ENCODE peak calls at places on chromosomes 5 and 9, in six cellular contexts. T is SK-N-SH; I is cardiac muscle cell; F is tibial nerve; M is CD8-positive, alpha-beta T cell; E is PC-3. J is an unnamed sample.

GRCh38 chr9:10612649-10613398 is at the start of gene PTPRD:
- DNase-seq in I (peak; percentile 67), M (no peak), E (peak; percentile 77), T (peak; percentile 78), F (no peak), J (peak; percentile 87)

GRCh38 chr5:62314431-62314830 is 8.4 kb downstream of the KIF2A start:
- DNase-seq in I (no peak), E (no peak), T (no peak), M (no peak), F (no peak), J (no peak)

GRCh38 chr5:93154551-93154950 is 426.5 kb downstream of the NR2F1-AS1 start:
- DNase-seq in T (no peak), E (no peak), M (no peak), F (no peak), I (no peak), J (no peak)

GRCh38 chr5:128669803-128670202 is 131.8 kb upstream of the FBN2 start:
- DNase-seq in M (no peak), I (no peak), T (no peak), E (peak; percentile 66), F (no peak), J (no peak)

GRCh38 chr9:28056006-28056405 is 482.7 kb upstream of the C9orf72 start:
- DNase-seq in E (no peak), I (no peak), M (no peak), T (no peak), F (no peak), J (no peak)

GRCh38 chr5:177365845-177366527 is 8.3 kb downstream of the RGS14 start:
- DNase-seq in M (no peak), I (no peak), F (no peak), T (peak; percentile 63), E (no peak), J (no peak)

GRCh38 chr5:39100851-39101396 is 26.7 kb upstream of the RICTOR start:
- DNase-seq in M (no peak), F (no peak), E (peak; percentile 99), I (no peak), T (no peak), J (no peak)

GRCh38 chr9:131936929-131937328 is 142.7 kb downstream of the MED27 start:
- DNase-seq in T (no peak), M (no peak), E (no peak), I (no peak), F (no peak), J (no peak)

GRCh38 chr5:41413067-41413466 is 97.3 kb downstream of the PLCXD3 start:
- DNase-seq in I (no peak), M (no peak), E (peak; percentile 22), T (no peak), F (no peak), J (no peak)

GRCh38 chr5:153276151-153276550 is 214.3 kb upstream of the GRIA1 start:
- DNase-seq in I (peak; percentile 89), T (no peak), F (no peak), E (peak; percentile 37), M (no peak), J (no peak)

GRCh38 chr5:125311743-125312142 is 565.3 kb upstream of the ZNF608 start:
- DNase-seq in M (no peak), T (no peak), E (peak; percentile 86), F (no peak), I (no peak), J (no peak)

GRCh38 chr5:71883745-71884103 is 164.6 kb downstream of the CARTPT start:
- DNase-seq in F (no peak), I (no peak), T (no peak), E (no peak), M (no peak), J (no peak)

GRCh38 chr5:145917288-145917687 is 19.1 kb upstream of the SH3RF2 start:
- DNase-seq in I (no peak), T (no peak), M (no peak), F (no peak), E (no peak), J (no peak)

GRCh38 chr9:10331157-10331556 is 281.6 kb downstream of the PTPRD start:
- DNase-seq in F (no peak), M (no peak), T (no peak), E (no peak), I (peak; percentile 32), J (peak; percentile 35)

GRCh38 chr5:172769598-172770373 is 1.2 kb downstream of the DUSP1 start:
- DNase-seq in I (peak; percentile 33), E (no peak), F (no peak), M (no peak), T (peak; percentile 49), J (no peak)

GRCh38 chr9:70413427-70413797 is 1.0 kb downstream of the KLF9 start:
- DNase-seq in M (peak; percentile 60), F (no peak), I (peak; percentile 46), E (no peak), T (peak; percentile 82), J (peak; percentile 46)

GRCh38 chr5:95915999-95916686 is 45.5 kb downstream of the ELL2 start:
- DNase-seq in E (no peak), I (no peak), F (no peak), T (no peak), M (no peak), J (no peak)

GRCh38 chr5:6370580-6370979 is 7.8 kb downstream of the MED10 start:
- DNase-seq in E (no peak), M (no peak), T (no peak), I (no peak), F (no peak), J (no peak)

GRCh38 chr5:79832911-79833310 is 143.3 kb downstream of the CMYA5 start:
- DNase-seq in F (no peak), M (no peak), E (no peak), I (no peak), T (no peak), J (no peak)

GRCh38 chr9:34185778-34186551 is 7.1 kb downstream of the UBAP1 start:
- DNase-seq in M (no peak), F (no peak), I (no peak), E (peak; percentile 93), T (no peak), J (no peak)

GRCh38 chr5:110590187-110590586 is 136.3 kb downstream of the TMEM232 start:
- DNase-seq in T (no peak), F (no peak), M (no peak), E (peak; percentile 52), I (peak; percentile 11), J (no peak)

GRCh38 chr5:173385832-173386360 is 57.7 kb upstream of the STC2 start:
- DNase-seq in E (peak; percentile 16), I (no peak), F (no peak), T (no peak), M (no peak), J (no peak)

GRCh38 chr5:82815871-82816270 is 261.3 kb downstream of the TMEM167A start:
- DNase-seq in E (peak; percentile 20), F (no peak), T (no peak), I (no peak), M (no peak), J (no peak)

GRCh38 chr5:132222649-132223038 is 5.0 kb downstream of the P4HA2 start:
- DNase-seq in M (no peak), E (no peak), I (no peak), F (no peak), T (no peak), J (no peak)

GRCh38 chr5:80140496-80140895 is 105.3 kb downstream of the THBS4 start:
- DNase-seq in E (no peak), T (no peak), M (no peak), F (no peak), I (no peak), J (no peak)

GRCh38 chr5:33641722-33642505 is 201.1 kb downstream of the TARS1 start:
- DNase-seq in T (no peak), F (no peak), I (no peak), M (no peak), E (peak; percentile 63), J (no peak)

GRCh38 chr5:142864293-142865260 is 94.4 kb downstream of the ARHGAP26 start:
- DNase-seq in F (no peak), M (no peak), I (no peak), E (no peak), T (no peak), J (no peak)

GRCh38 chr9:136545966-136546696 is at the start of gene NOTCH1:
- DNase-seq in T (peak; percentile 88), M (peak; percentile 82), E (peak; percentile 81), F (peak; percentile 83), I (peak; percentile 93), J (peak; percentile 89)

GRCh38 chr9:136170291-136170901 is 34.5 kb downstream of the LHX3 start:
- DNase-seq in E (peak; percentile 27), F (no peak), I (peak; percentile 55), M (peak; percentile 15), T (peak; percentile 89), J (peak; percentile 73)

GRCh38 chr5:93782978-93783377 is 41.6 kb upstream of the POU5F2 start:
- DNase-seq in M (no peak), E (peak; percentile 40), F (no peak), T (no peak), I (no peak), J (no peak)

GRCh38 chr9:135254176-135255032 is 166.9 kb downstream of the OLFM1 start:
- DNase-seq in F (no peak), E (no peak), M (no peak), I (no peak), T (no peak), J (no peak)

GRCh38 chr9:87324613-87325194 is 173.0 kb upstream of the DAPK1 start:
- DNase-seq in M (no peak), T (peak; percentile 64), I (peak; percentile 65), F (no peak), E (peak; percentile 58), J (no peak)

DNA sequence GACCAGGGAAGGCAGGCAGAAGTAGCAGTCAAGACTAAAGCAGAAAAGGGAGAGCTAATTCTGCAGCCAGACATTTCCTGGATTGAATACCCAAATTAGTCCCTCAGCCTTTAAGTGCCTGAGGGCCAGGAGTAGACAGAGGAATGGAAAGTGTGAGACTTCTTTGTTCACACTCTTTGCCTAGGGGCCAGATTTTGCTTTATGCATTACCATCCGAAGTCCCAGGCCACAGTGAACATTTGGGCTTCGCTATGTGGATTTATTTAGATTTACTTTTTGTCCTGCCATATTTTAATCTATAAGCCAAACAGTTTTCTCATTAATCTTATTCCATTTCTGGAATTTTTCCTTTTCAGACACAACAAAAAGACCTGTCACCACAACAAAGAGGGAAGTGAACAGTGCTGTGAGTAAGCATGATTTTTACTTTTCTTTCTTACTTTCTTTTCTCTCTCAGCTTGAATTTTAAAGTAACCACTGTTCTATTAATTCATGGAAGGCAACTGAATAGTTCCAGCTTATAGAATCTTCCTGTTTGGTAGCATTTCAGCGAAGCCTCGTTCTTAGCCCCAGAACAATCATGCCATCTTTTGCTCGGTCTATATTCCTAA is 52.6 kb downstream of the PDCD1LG2 start:
- DNase-seq in E (no peak), M (no peak), T (no peak), I (no peak), F (no peak), J (no peak)
- H3K27ac ChIP-seq in E (no peak overlapping the region), M (no peak overlapping the region), T (no peak overlapping the region), I (no peak overlapping the region), F (no peak overlapping the region), J (no peak overlapping the region)

GRCh38 chr5:115069087-115069968 is 100.4 kb downstream of the TRIM36 start:
- DNase-seq in F (no peak), M (no peak), E (peak; percentile 56), T (peak; percentile 7), I (peak; percentile 70), J (peak; percentile 40)
- TF ChIP-seq CTCF in F (peak; percentile 47), M (no peak), E (peak; percentile 83), T (peak; percentile 78), I (peak; percentile 57), J (peak; percentile 74)

GRCh38 chr9:133603165-133603927 is 5.8 kb downstream of the FAM163B start:
- DNase-seq in I (no peak), M (no peak), F (no peak), T (no peak), E (no peak), J (no peak)
- H3K36me3 ChIP-seq in I (no peaks in the 10 kb centered on the region), M (no peaks in the 10 kb centered on the region), F (no peaks in the 10 kb centered on the region), T (no peaks in the 10 kb centered on the region), E (no peaks in the 10 kb centered on the region), J (peaks cover 8% of the 10 kb centered on the region)

GRCh38 chr9:35771943-35772342 is 17.9 kb upstream of the MSMP start:
- DNase-seq in F (no peak), I (no peak), T (no peak), M (no peak), E (peak; percentile 77), J (no peak)
- H3K27ac ChIP-seq in F (no peak overlapping the region), I (no peak overlapping the region), T (no peak overlapping the region), M (no peak overlapping the region), E (peak overlapping the region; percentile 64), J (no peak overlapping the region)

J was measured in WERI-Rb-1.